ENCODE peak calls at places on chromosome 1, in six cellular contexts. X is foreskin fibroblast; U is neural crest cell; P is tibial nerve; S is stimulated activated naive B cell treated with anti-CD40 and anti-IgM and Interleukin-4, amounts not matched to agents 10 μg/mL and 1 μg/mL and 100 μg/mL, for 72 hours; C is D341Med. Z is an unnamed sample.

GRCh38 chr1:180615493-180616290 is 16.1 kb upstream of the XPR1 start:
- DNase-seq in X (no peak), C (no peak), S (no peak), P (no peak), U (no peak), Z (no peak)

GRCh38 chr1:156860113-156860638 is 489 bp upstream of the NTRK1 start:
- DNase-seq in P (no peak), C (peak), S (peak), X (peak), U (peak), Z (peak)

GRCh38 chr1:48916121-48917069 is 139.7 kb upstream of the BEND5 start:
- DNase-seq in X (peak), C (peak), P (no peak), U (no peak), S (no peak), Z (no peak)

GRCh38 chr1:67747667-67748066 is 62.7 kb downstream of the GADD45A start:
- DNase-seq in S (no peak), X (no peak), P (no peak), C (no peak), U (no peak), Z (no peak)

GRCh38 chr1:53392460-53392859 is 64.6 kb upstream of the LRP8 start:
- DNase-seq in S (no peak), U (no peak), P (no peak), C (no peak), X (no peak), Z (no peak)

GRCh38 chr1:112698366-112699310 is 8.3 kb downstream of the RHOC start:
- DNase-seq in C (no peak), S (no peak), P (no peak), X (no peak), U (no peak), Z (no peak)

GRCh38 chr1:230907472-230908205 is 39.3 kb upstream of the C1orf198 start:
- DNase-seq in X (no peak), S (no peak), P (no peak), U (no peak), C (no peak), Z (no peak)

GRCh38 chr1:119006406-119007279 is 18.5 kb upstream of the TBX15 start:
- DNase-seq in U (no peak), X (no peak), C (no peak), P (no peak), S (no peak), Z (no peak)

GRCh38 chr1:182974792-182975191 is 21.8 kb upstream of the SHCBP1L start:
- DNase-seq in C (no peak), S (no peak), U (no peak), P (no peak), X (no peak), Z (no peak)

GRCh38 chr1:201892211-201892610 is 3.5 kb downstream of the SHISA4 start:
- DNase-seq in U (no peak), C (no peak), S (no peak), P (no peak), X (no peak), Z (no peak)

GRCh38 chr1:119974013-119974412 is 77.7 kb upstream of the ADAM30 start:
- DNase-seq in S (no peak), X (no peak), U (no peak), P (no peak), C (no peak), Z (no peak)

GRCh38 chr1:163170975-163171676 is 31.6 kb downstream of the RGS5 start:
- DNase-seq in C (peak), X (peak), U (no peak), P (no peak), S (no peak), Z (no peak)

GRCh38 chr1:157542676-157543075 is 9.6 kb downstream of the FCRL5 start:
- DNase-seq in P (no peak), C (no peak), S (no peak), U (no peak), X (no peak), Z (no peak)

GRCh38 chr1:197557302-197557701 is 218.0 kb downstream of the DENND1B start:
- DNase-seq in X (peak), U (no peak), P (no peak), S (no peak), C (no peak), Z (no peak)

GRCh38 chr1:184388671-184389292 is 2.0 kb downstream of the C1orf21 start:
- DNase-seq in X (no peak), S (no peak), U (no peak), P (no peak), C (no peak), Z (no peak)

GRCh38 chr1:97247196-97247595 is 525.6 kb downstream of the PTBP2 start:
- DNase-seq in S (no peak), U (no peak), P (no peak), C (no peak), X (peak), Z (no peak)

GRCh38 chr1:116769561-116769977 is 15.3 kb downstream of the CD2 start:
- DNase-seq in X (peak), P (no peak), S (peak), C (no peak), U (no peak), Z (peak)